ENCODE peak calls at places on chromosomes 7 and 10, in six cellular contexts. P, B, D, X, E and V are unnamed samples.
A peak's percentile ranks its signal among the peaks of the same experiment; 100 is the strongest.

GRCh38 chr10:22710139-22710745 is 4.1 kb downstream of the PIP4K2A start:
- DNase-seq in X (no peak), D (no peak), P (no peak), B (no peak), E (no peak), V (no peak)

GRCh38 chr10:95532536-95532935 is 28.6 kb downstream of the SORBS1 start:
- DNase-seq in D (no peak), E (no peak), B (no peak), X (no peak), P (peak; percentile 39), V (no peak)

GRCh38 chr10:70559861-70560260 is 42.7 kb downstream of the PRF1 start:
- DNase-seq in D (no peak), X (no peak), B (no peak), P (no peak), E (no peak), V (no peak)

GRCh38 chr7:95468071-95468470 is 17.7 kb upstream of the ASB4 start:
- DNase-seq in D (no peak), P (no peak), X (no peak), E (no peak), B (no peak), V (no peak)

GRCh38 chr10:26879744-26880143 is 19.0 kb upstream of the ABI1 start:
- DNase-seq in P (no peak), D (peak; percentile 85), E (no peak), B (no peak), X (no peak), V (no peak)

GRCh38 chr7:26369519-26370385 is 78.1 kb downstream of the SNX10 start:
- DNase-seq in B (no peak), E (no peak), D (peak; percentile 77), X (no peak), P (no peak), V (no peak)

GRCh38 chr7:103762907-103763306 is 226.6 kb downstream of the RELN start:
- DNase-seq in D (no peak), B (no peak), E (no peak), X (no peak), P (no peak), V (no peak)

GRCh38 chr10:73096041-73096451 is 620 bp downstream of the P4HA1 start:
- DNase-seq in P (peak; percentile 49), D (peak; percentile 72), X (peak; percentile 41), E (peak; percentile 77), B (no peak), V (peak; percentile 70)

GRCh38 chr7:116232402-116232749 is 22.0 kb downstream of the TES start:
- DNase-seq in B (no peak), D (no peak), P (peak; percentile 41), E (no peak), X (no peak), V (no peak)

GRCh38 chr10:1724921-1725320 is 12.4 kb downstream of the ADARB2 start:
- DNase-seq in D (no peak), X (no peak), B (no peak), E (no peak), P (no peak), V (no peak)

GRCh38 chr10:80357000-80357803 is 621 bp downstream of the DYDC2 start:
- DNase-seq in B (no peak), E (peak; percentile 15), D (peak; percentile 22), X (no peak), P (no peak), V (no peak)

GRCh38 chr7:157016352-157017041 is 6.0 kb upstream of the MNX1 start:
- DNase-seq in B (no peak), D (no peak), X (no peak), E (no peak), P (no peak), V (no peak)

GRCh38 chr7:76356823-76357222 is 2.0 kb downstream of the YWHAG start:
- DNase-seq in B (no peak), E (no peak), D (peak; percentile 37), P (no peak), X (no peak), V (no peak)

GRCh38 chr7:16891874-16892620 is 10.3 kb upstream of the AGR3 start:
- DNase-seq in D (no peak), E (no peak), X (no peak), P (no peak), B (no peak), V (no peak)

DNA sequence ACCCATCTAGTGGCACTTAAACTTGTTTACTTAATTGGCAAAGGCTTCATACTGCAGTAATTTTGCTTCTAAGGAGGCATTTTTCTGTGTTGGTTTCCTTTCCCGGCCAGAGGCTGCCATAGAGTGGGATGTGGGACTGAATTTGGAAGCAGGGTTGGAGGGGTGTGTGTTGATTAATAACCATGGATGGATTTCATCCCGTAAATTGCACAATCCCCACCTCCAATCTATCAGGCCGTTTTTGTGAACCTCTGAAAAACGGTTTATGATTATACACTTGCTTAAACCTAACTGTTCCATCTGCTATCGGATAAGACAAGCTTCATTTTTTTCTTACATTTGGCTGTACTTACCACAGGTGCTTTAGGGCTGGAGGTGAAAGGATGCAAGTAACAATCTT is 1.3 kb downstream of the TMEM60 start:
- DNase-seq in D (no peak), X (no peak), P (no peak), B (no peak), E (no peak), V (no peak)
- TF ChIP-seq CTCF in D (no peak), X (no peak), P (no peak), B (no peak), E (no peak), V (no peak)

DNA sequence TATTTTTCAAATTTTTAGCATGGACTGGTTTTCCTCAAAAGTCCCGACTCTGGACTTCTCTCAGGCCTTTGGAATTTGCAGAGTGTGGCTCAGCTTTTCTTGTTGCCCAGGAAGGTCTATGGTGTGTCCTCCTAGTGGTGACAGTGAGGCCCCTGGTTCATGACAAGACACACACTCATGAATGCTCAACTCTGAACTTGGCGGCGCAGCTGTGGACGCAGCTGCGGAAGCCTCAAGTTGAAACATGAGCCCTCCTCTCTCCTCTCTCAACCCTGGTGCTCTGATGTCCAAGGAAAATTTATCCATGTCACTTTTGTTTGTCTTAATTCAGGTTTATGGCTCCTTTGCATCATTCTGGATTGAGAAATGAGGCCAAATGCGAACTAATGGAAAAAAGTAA is 183.9 kb downstream of the HECW1 start:
- DNase-seq in B (peak; percentile 27), X (no peak), P (no peak), E (no peak), D (no peak), V (no peak)
- TF ChIP-seq CTCF in B (peak; percentile 24), X (no peak), P (no peak), E (no peak), D (no peak), V (no peak)

DNA sequence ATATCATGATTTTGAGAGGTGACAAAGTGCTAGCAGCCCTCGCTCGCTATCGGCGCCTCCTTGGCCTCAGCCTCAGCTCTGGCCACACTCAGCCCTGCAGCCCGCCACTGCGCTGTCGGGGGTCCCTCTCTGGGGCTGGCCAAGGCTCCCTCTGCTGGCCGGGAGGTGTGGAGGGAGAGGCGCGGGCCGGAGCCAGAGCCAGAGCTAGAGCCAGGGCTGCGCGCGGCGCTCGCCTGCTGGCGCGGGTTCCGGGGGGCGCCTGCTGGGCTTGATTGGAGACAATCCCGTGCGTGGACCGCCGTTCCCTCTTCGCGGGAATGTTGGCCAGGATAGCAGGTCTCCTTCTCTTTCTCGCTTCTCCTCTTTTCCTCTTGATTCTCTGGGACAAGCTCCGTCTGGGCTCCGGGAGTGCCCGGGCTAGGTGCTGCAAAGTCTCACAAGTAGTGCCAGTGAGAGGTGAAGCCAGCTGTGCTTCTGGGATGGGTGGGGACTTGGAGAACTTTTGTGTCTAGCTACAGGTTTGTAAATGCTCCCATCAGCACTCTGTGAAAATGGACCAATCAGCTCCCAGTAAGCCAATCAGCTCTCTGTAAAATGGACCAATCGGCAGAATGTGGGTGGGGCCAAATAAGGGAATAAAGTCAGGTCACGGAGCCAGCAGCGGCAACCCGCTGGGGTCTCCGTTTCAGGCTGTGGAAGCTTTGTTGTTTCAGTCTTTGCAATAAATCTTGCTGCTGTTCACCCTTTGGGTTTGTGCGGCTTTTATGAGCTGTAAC is 43.4 kb upstream of the ELMO1 start:
- DNase-seq in B (no peak), E (no peak), D (no peak), X (no peak), P (no peak), V (no peak)
- TF ChIP-seq CTCF in B (no peak), E (no peak), D (no peak), X (no peak), P (no peak), V (no peak)

GRCh38 chr7:149284343-149284742 is 22.3 kb downstream of the ZNF783 start:
- DNase-seq in X (no peak), P (no peak), D (no peak), E (no peak), B (no peak), V (peak; percentile 53)

GRCh38 chr7:149283321-149283720 is 21.3 kb downstream of the ZNF783 start:
- DNase-seq in B (no peak), P (no peak), E (no peak), X (no peak), D (no peak), V (no peak)

GRCh38 chr7:149286811-149287400 is 24.9 kb downstream of the ZNF783 start:
- DNase-seq in X (no peak), E (no peak), P (no peak), B (no peak), D (no peak), V (no peak)

GRCh38 chr7:149285581-149285975 is 23.6 kb downstream of the ZNF783 start:
- DNase-seq in P (peak; percentile 19), B (no peak), D (no peak), E (no peak), X (no peak), V (no peak)

GRCh38 chr7:149284850-149285580 is 23.0 kb downstream of the ZNF783 start:
- DNase-seq in P (peak; percentile 69), E (peak; percentile 95), B (peak; percentile 62), X (peak; percentile 83), D (peak; percentile 99), V (peak; percentile 96)
- TF ChIP-seq CTCF in P (no peak), E (no peak), B (no peak), X (no peak), D (no peak), V (peak; percentile 13)

DNA sequence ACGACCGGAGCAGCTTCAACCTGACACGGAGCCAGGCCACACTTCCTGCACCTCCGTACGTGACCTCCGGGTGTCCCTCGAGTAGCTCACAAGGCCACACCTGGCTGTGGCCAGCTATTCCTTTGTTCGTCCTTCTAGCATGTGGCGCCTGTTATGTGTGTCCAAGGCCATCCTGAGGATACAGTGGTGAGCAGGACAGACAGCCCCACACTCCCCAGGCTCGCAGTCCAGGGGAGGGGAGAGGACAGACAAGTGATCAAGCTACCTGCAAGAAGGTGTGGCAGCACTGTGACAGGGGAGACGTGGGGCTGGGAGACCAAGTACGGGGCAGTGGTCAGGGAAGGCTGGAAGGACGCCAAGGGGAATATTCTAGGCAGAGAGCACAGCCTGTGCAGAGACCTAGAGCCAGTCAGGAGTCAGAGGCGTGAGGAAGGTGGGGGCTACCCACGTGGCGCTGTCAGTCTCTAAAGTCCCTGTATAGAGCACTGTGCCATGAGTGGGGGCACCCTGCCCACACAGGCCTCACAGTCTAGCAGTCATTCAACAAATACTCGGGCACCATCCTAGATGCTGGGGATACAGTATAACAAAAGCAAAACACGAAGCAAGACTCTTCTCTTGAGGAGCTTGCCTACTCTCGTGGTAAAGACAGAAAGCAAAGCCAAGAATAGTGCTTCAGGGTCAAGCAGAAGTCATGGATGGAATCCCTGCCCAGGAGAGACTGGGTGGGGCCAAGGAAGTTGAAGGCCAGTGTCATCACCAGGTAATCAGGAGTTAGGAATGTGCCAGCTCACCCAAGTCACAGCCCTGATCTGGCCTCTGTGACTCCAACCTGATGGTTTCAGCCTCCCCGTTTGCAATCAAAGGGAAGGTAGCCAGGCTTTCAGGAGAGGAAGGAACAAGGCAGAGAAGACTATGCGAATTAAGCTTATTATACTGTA is 58.6 kb downstream of the PROSER2 start:
- DNase-seq in X (no peak), B (no peak), D (peak; percentile 64), E (no peak), P (no peak), V (no peak)
- TF ChIP-seq CTCF in X (no peak), B (no peak), D (no peak), E (no peak), P (no peak), V (no peak)

GRCh38 chr10:11434323-11434722 is 177.1 kb downstream of the USP6NL start:
- DNase-seq in D (no peak), P (no peak), B (no peak), X (no peak), E (no peak), V (no peak)
- TF ChIP-seq CTCF in D (no peak), P (no peak), B (peak; percentile 32), X (no peak), E (no peak), V (no peak)